ENCODE peak calls at places on chromosomes 12 and 14, in six cellular contexts. C is esophagus muscularis mucosa, D is GM13977, R is GDM1, O is IMR-90, K is NCI-H2081. W is an unnamed sample.

GRCh38 chr12:95337176-95337575 is 119.6 kb downstream of the VEZT start:
- DNase-seq in C (no peak), D (no peak), R (no peak), O (peak), K (no peak), W (no peak)

GRCh38 chr14:75597149-75597548 is 18.7 kb downstream of the FLVCR2 start:
- DNase-seq in C (no peak), D (no peak), R (no peak), O (no peak), K (no peak), W (no peak)

GRCh38 chr14:30988509-30988908 is 36.9 kb upstream of the AP4S1 start:
- DNase-seq in C (no peak), D (no peak), R (no peak), O (peak), K (no peak), W (no peak)

GRCh38 chr12:112973712-112974305 is 4.5 kb upstream of the OAS2 start:
- DNase-seq in C (no peak), D (no peak), R (peak), O (no peak), K (no peak), W (no peak)

GRCh38 chr12:59698599-59698998 is 102.8 kb downstream of the SLC16A7 start:
- DNase-seq in C (no peak), D (no peak), R (no peak), O (peak), K (no peak), W (no peak)

GRCh38 chr12:47636908-47637780 is 68.7 kb downstream of the RPAP3 start:
- DNase-seq in C (no peak), D (no peak), R (no peak), O (no peak), K (peak), W (no peak)

GRCh38 chr12:123269395-123269892 is 2.2 kb downstream of the CDK2AP1 start:
- DNase-seq in C (no peak), D (peak), R (peak), O (peak), K (no peak), W (peak)

GRCh38 chr14:33564774-33565630 is 385.9 kb downstream of the EGLN3 start:
- DNase-seq in C (no peak), D (peak), R (peak), O (peak), K (peak), W (no peak)

GRCh38 chr12:89346741-89347324 is 5.5 kb downstream of the DUSP6 start:
- DNase-seq in C (no peak), D (no peak), R (peak), O (peak), K (no peak), W (no peak)

GRCh38 chr12:22518998-22519397 is 25.3 kb downstream of the C2CD5 start:
- DNase-seq in C (no peak), D (no peak), R (no peak), O (no peak), K (no peak), W (no peak)